ENCODE peak calls at places on chromosomes 6 and 20, in ten cellular contexts. One of them, this sample, is unnamed.

GRCh38 chr20:20363449-20364015 is 4.4 kb upstream of the INSM1 start:
- DNase-seq in ovary: no peak
- DNase-seq in hepatocyte: no peak
- DNase-seq in transverse colon: no peak
- DNase-seq in PC-3: no peak
- DNase-seq in upper lobe of right lung: no peak
- DNase-seq in dorsolateral prefrontal cortex: no peak
- DNase-seq in HCT116: no peak
- DNase-seq in IMR-90: no peak
- DNase-seq in psoas muscle: no peak
- DNase-seq in this sample: no peak

GRCh38 chr6:112804638-112805330 is 457.7 kb downstream of the RFPL4B start:
- DNase-seq in ovary: no peak
- DNase-seq in hepatocyte: no peak
- DNase-seq in transverse colon: no peak
- DNase-seq in PC-3: no peak
- DNase-seq in upper lobe of right lung: no peak
- DNase-seq in dorsolateral prefrontal cortex: no peak
- DNase-seq in HCT116: no peak
- DNase-seq in IMR-90: no peak
- DNase-seq in psoas muscle: no peak
- DNase-seq in this sample: no peak

GRCh38 chr20:54058420-54059139 is 11.8 kb downstream of the BCAS1 start:
- DNase-seq in ovary: no peak
- DNase-seq in hepatocyte: no peak
- DNase-seq in transverse colon: no peak
- DNase-seq in PC-3: no peak
- DNase-seq in upper lobe of right lung: no peak
- DNase-seq in dorsolateral prefrontal cortex: no peak
- DNase-seq in HCT116: no peak
- DNase-seq in IMR-90: no peak
- DNase-seq in psoas muscle: no peak
- DNase-seq in this sample: no peak

GRCh38 chr20:63315240-63315981 is 22.4 kb downstream of the COL20A1 start:
- DNase-seq in ovary: peak
- DNase-seq in hepatocyte: no peak
- DNase-seq in transverse colon: no peak
- DNase-seq in PC-3: no peak
- DNase-seq in upper lobe of right lung: peak
- DNase-seq in dorsolateral prefrontal cortex: no peak
- DNase-seq in HCT116: no peak
- DNase-seq in IMR-90: no peak
- DNase-seq in psoas muscle: peak
- DNase-seq in this sample: no peak

GRCh38 chr20:21767739-21768223 is 62.3 kb downstream of the PAX1 start:
- DNase-seq in ovary: no peak
- DNase-seq in hepatocyte: peak
- DNase-seq in transverse colon: no peak
- DNase-seq in PC-3: peak
- DNase-seq in upper lobe of right lung: peak
- DNase-seq in dorsolateral prefrontal cortex: no peak
- DNase-seq in HCT116: no peak
- DNase-seq in IMR-90: no peak
- DNase-seq in psoas muscle: no peak
- DNase-seq in this sample: no peak

GRCh38 chr20:53561505-53561904 is 32.1 kb downstream of the ZNF217 start:
- DNase-seq in ovary: no peak
- DNase-seq in hepatocyte: no peak
- DNase-seq in transverse colon: no peak
- DNase-seq in PC-3: no peak
- DNase-seq in upper lobe of right lung: no peak
- DNase-seq in dorsolateral prefrontal cortex: no peak
- DNase-seq in HCT116: no peak
- DNase-seq in IMR-90: no peak
- DNase-seq in psoas muscle: no peak
- DNase-seq in this sample: no peak

GRCh38 chr6:7939864-7940228 is 29.3 kb upstream of the TXNDC5 start:
- DNase-seq in ovary: no peak
- DNase-seq in hepatocyte: no peak
- DNase-seq in transverse colon: no peak
- DNase-seq in PC-3: no peak
- DNase-seq in upper lobe of right lung: no peak
- DNase-seq in dorsolateral prefrontal cortex: no peak
- DNase-seq in HCT116: no peak
- DNase-seq in IMR-90: no peak
- DNase-seq in psoas muscle: no peak
- DNase-seq in this sample: no peak

GRCh38 chr6:167270499-167271307 is 20.4 kb upstream of the UNC93A start:
- DNase-seq in ovary: no peak
- DNase-seq in hepatocyte: no peak
- DNase-seq in transverse colon: no peak
- DNase-seq in PC-3: no peak
- DNase-seq in upper lobe of right lung: no peak
- DNase-seq in dorsolateral prefrontal cortex: no peak
- DNase-seq in HCT116: no peak
- DNase-seq in IMR-90: no peak
- DNase-seq in psoas muscle: no peak
- DNase-seq in this sample: no peak

GRCh38 chr20:36862857-36863668 is 12.9 kb upstream of the TLDC2 start:
- DNase-seq in ovary: no peak
- DNase-seq in hepatocyte: peak
- DNase-seq in transverse colon: no peak
- DNase-seq in PC-3: no peak
- DNase-seq in upper lobe of right lung: no peak
- DNase-seq in dorsolateral prefrontal cortex: no peak
- DNase-seq in HCT116: no peak
- DNase-seq in IMR-90: no peak
- DNase-seq in psoas muscle: no peak
- DNase-seq in this sample: no peak

GRCh38 chr6:137928286-137928685 is 61.2 kb downstream of the TNFAIP3 start:
- DNase-seq in ovary: no peak
- DNase-seq in hepatocyte: no peak
- DNase-seq in transverse colon: no peak
- DNase-seq in PC-3: no peak
- DNase-seq in upper lobe of right lung: peak
- DNase-seq in dorsolateral prefrontal cortex: no peak
- DNase-seq in HCT116: no peak
- DNase-seq in IMR-90: no peak
- DNase-seq in psoas muscle: no peak
- DNase-seq in this sample: no peak

GRCh38 chr6:138240476-138241245 is 22.4 kb upstream of the PBOV1 start:
- DNase-seq in ovary: no peak
- DNase-seq in hepatocyte: no peak
- DNase-seq in transverse colon: no peak
- DNase-seq in PC-3: no peak
- DNase-seq in upper lobe of right lung: no peak
- DNase-seq in dorsolateral prefrontal cortex: no peak
- DNase-seq in HCT116: no peak
- DNase-seq in IMR-90: no peak
- DNase-seq in psoas muscle: no peak
- DNase-seq in this sample: no peak

GRCh38 chr20:2093200-2093781 is 8.3 kb upstream of the STK35 start:
- DNase-seq in ovary: no peak
- DNase-seq in hepatocyte: peak
- DNase-seq in transverse colon: peak
- DNase-seq in PC-3: peak
- DNase-seq in upper lobe of right lung: no peak
- DNase-seq in dorsolateral prefrontal cortex: no peak
- DNase-seq in HCT116: peak
- DNase-seq in IMR-90: no peak
- DNase-seq in psoas muscle: no peak
- DNase-seq in this sample: no peak

GRCh38 chr6:144321839-144322591 is 36.9 kb downstream of the UTRN start:
- DNase-seq in ovary: no peak
- DNase-seq in hepatocyte: no peak
- DNase-seq in transverse colon: no peak
- DNase-seq in PC-3: peak
- DNase-seq in upper lobe of right lung: no peak
- DNase-seq in dorsolateral prefrontal cortex: no peak
- DNase-seq in HCT116: no peak
- DNase-seq in IMR-90: peak
- DNase-seq in psoas muscle: no peak
- DNase-seq in this sample: no peak

GRCh38 chr6:2663123-2663522 is 87.6 kb downstream of the MYLK4 start:
- DNase-seq in ovary: no peak
- DNase-seq in hepatocyte: no peak
- DNase-seq in transverse colon: no peak
- DNase-seq in PC-3: no peak
- DNase-seq in upper lobe of right lung: no peak
- DNase-seq in dorsolateral prefrontal cortex: no peak
- DNase-seq in HCT116: no peak
- DNase-seq in IMR-90: no peak
- DNase-seq in psoas muscle: no peak
- DNase-seq in this sample: no peak

GRCh38 chr6:166591961-166592520 is 5.6 kb upstream of the RAMACL start:
- DNase-seq in ovary: no peak
- DNase-seq in hepatocyte: no peak
- DNase-seq in transverse colon: no peak
- DNase-seq in PC-3: no peak
- DNase-seq in upper lobe of right lung: no peak
- DNase-seq in dorsolateral prefrontal cortex: no peak
- DNase-seq in HCT116: no peak
- DNase-seq in IMR-90: peak
- DNase-seq in psoas muscle: no peak
- DNase-seq in this sample: no peak

GRCh38 chr6:115323001-115323400 is 737.7 kb downstream of the FRK start:
- DNase-seq in ovary: no peak
- DNase-seq in hepatocyte: no peak
- DNase-seq in transverse colon: no peak
- DNase-seq in PC-3: no peak
- DNase-seq in upper lobe of right lung: no peak
- DNase-seq in dorsolateral prefrontal cortex: no peak
- DNase-seq in HCT116: no peak
- DNase-seq in IMR-90: no peak
- DNase-seq in psoas muscle: no peak
- DNase-seq in this sample: no peak

DNA sequence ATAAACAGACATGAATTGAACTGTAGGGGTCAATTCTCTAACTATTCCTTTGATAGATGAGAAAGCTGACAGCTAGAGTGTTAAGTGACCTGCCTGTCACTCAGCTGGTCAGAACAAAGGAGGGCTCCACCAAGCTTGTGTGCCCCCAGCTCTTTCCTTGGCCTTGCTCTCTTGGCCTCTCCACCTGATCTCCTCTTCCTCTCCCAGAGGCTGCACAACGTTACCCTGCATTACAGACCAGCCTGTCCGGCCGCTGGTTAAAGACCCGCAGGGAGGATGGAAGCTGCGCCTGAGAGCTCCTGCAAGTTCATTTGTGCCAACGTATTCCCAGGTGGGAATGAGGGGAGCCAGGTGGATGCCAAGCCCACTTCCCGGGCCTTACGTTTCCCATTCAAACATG is 22.5 kb downstream of the AGPAT4 start:
- DNase-seq in ovary: no peak
- DNase-seq in hepatocyte: no peak
- DNase-seq in transverse colon: no peak
- DNase-seq in PC-3: no peak
- DNase-seq in upper lobe of right lung: no peak
- DNase-seq in dorsolateral prefrontal cortex: no peak
- DNase-seq in HCT116: no peak
- DNase-seq in IMR-90: no peak
- DNase-seq in psoas muscle: no peak
- DNase-seq in this sample: no peak
- H3K4me3 ChIP-seq in ovary: no peak
- H3K4me3 ChIP-seq in hepatocyte: no peak
- H3K4me3 ChIP-seq in transverse colon: no peak
- H3K4me3 ChIP-seq in PC-3: no peak
- H3K4me3 ChIP-seq in upper lobe of right lung: no peak
- H3K4me3 ChIP-seq in dorsolateral prefrontal cortex: no peak
- H3K4me3 ChIP-seq in HCT116: no peak
- H3K4me3 ChIP-seq in IMR-90: no peak
- H3K4me3 ChIP-seq in psoas muscle: no peak
- H3K4me3 ChIP-seq in this sample: no peak

DNA sequence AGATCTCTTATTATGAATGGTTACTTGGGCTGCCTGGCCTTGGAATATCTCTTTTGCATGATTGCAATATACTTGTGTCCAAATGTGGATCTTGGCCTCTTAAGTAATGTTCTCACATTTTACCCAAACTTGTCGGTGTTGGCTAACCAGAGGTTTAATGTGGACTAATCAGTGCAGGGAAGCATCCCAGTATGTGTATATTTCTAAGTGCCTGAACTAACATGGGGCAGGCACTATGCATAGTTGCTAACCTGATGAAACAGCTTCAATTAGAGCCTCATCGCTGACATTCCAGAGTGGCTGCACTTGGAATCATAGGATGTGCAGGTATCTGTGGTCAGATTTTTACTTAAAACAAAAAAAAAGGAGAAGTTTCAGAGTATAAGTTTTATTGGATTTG is 160.0 kb downstream of the PDE7B start:
- DNase-seq in ovary: no peak
- DNase-seq in hepatocyte: no peak
- DNase-seq in transverse colon: no peak
- DNase-seq in PC-3: no peak
- DNase-seq in upper lobe of right lung: no peak
- DNase-seq in dorsolateral prefrontal cortex: no peak
- DNase-seq in HCT116: no peak
- DNase-seq in IMR-90: peak
- DNase-seq in psoas muscle: no peak
- DNase-seq in this sample: no peak
- H3K27ac ChIP-seq in ovary: peak
- H3K27ac ChIP-seq in hepatocyte: no peak
- H3K27ac ChIP-seq in transverse colon: no peak
- H3K27ac ChIP-seq in PC-3: peak
- H3K27ac ChIP-seq in upper lobe of right lung: no peak
- H3K27ac ChIP-seq in dorsolateral prefrontal cortex: no peak
- H3K27ac ChIP-seq in HCT116: no peak
- H3K27ac ChIP-seq in IMR-90: peak
- H3K27ac ChIP-seq in psoas muscle: no peak
- H3K27ac ChIP-seq in this sample: no peak

DNA sequence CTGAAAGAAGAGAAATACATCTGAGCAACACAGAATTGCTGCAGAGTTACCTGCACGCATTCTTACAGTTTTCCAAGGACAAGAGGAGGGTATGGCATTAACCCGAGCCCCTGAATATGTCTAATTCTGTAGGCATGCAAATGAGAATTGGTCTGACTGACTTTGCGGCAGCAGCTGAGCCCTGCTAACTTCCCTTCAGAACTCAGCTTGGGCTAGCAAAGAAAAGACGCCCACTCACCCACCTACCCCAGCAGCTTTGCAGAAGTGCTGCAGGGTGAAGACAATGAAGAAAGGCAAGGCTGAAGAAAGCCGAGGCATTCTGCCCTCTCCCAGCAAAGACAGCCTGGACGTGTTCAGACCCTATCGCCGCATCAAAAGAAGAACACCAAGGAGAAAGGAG is 136.4 kb downstream of the GMPR start:
- DNase-seq in ovary: no peak
- DNase-seq in hepatocyte: no peak
- DNase-seq in transverse colon: no peak
- DNase-seq in PC-3: no peak
- DNase-seq in upper lobe of right lung: peak
- DNase-seq in dorsolateral prefrontal cortex: no peak
- DNase-seq in HCT116: no peak
- DNase-seq in IMR-90: no peak
- DNase-seq in psoas muscle: no peak
- DNase-seq in this sample: no peak
- H3K4me3 ChIP-seq in ovary: no peak
- H3K4me3 ChIP-seq in hepatocyte: no peak
- H3K4me3 ChIP-seq in transverse colon: no peak
- H3K4me3 ChIP-seq in PC-3: no peak
- H3K4me3 ChIP-seq in upper lobe of right lung: no peak
- H3K4me3 ChIP-seq in dorsolateral prefrontal cortex: no peak
- H3K4me3 ChIP-seq in HCT116: no peak
- H3K4me3 ChIP-seq in IMR-90: no peak
- H3K4me3 ChIP-seq in psoas muscle: no peak
- H3K4me3 ChIP-seq in this sample: no peak

GRCh38 chr6:40718401-40718800 is 131.2 kb upstream of the LRFN2 start:
- DNase-seq in ovary: no peak
- DNase-seq in hepatocyte: no peak
- DNase-seq in transverse colon: no peak
- DNase-seq in PC-3: no peak
- DNase-seq in upper lobe of right lung: no peak
- DNase-seq in dorsolateral prefrontal cortex: no peak
- DNase-seq in HCT116: no peak
- DNase-seq in IMR-90: no peak
- DNase-seq in psoas muscle: no peak
- DNase-seq in this sample: no peak
- H3K27ac ChIP-seq in ovary: no peak
- H3K27ac ChIP-seq in hepatocyte: no peak
- H3K27ac ChIP-seq in transverse colon: no peak
- H3K27ac ChIP-seq in PC-3: no peak
- H3K27ac ChIP-seq in upper lobe of right lung: no peak
- H3K27ac ChIP-seq in dorsolateral prefrontal cortex: no peak
- H3K27ac ChIP-seq in HCT116: no peak
- H3K27ac ChIP-seq in IMR-90: no peak
- H3K27ac ChIP-seq in psoas muscle: no peak
- H3K27ac ChIP-seq in this sample: no peak

This sample was measured in gastrocnemius medialis.